ENCODE peak calls at places on chromosomes 4 and X, in nine cellular contexts. R is LNCaP clone FGC; S is AG04449; J is Peyer's patch; H is bronchial epithelial cell; U is CD4-positive, alpha-beta T cell; T is thoracic aorta; O is fibroblast of mammary gland; N is heart left ventricle. A is an unnamed sample.

GRCh38 chr4:8674311-8674885 is 81.8 kb downstream of the CPZ start:
- DNase-seq in S (no peak), N (no peak), O (no peak), J (no peak), T (no peak), U (no peak), H (no peak), R (no peak), A (no peak)

GRCh38 chr4:146654976-146655761 is 16.5 kb downstream of the POU4F2 start:
- DNase-seq in J (no peak), H (no peak), S (no peak), O (peak), N (no peak), U (no peak), T (no peak), R (no peak), A (no peak)

GRCh38 chrX:10243056-10243455 is 86.3 kb downstream of the CLCN4 start:
- DNase-seq in S (no peak), H (no peak), T (no peak), R (no peak), N (no peak), J (no peak), U (no peak), O (no peak), A (no peak)

GRCh38 chr4:105994061-105994460 is 98.8 kb downstream of the NPNT start:
- DNase-seq in N (no peak), T (no peak), U (no peak), O (no peak), H (no peak), S (no peak), J (no peak), R (peak), A (no peak)

GRCh38 chrX:131746491-131746968 is 202.7 kb downstream of the OR13H1 start:
- DNase-seq in R (peak), T (no peak), O (peak), U (no peak), H (no peak), J (no peak), S (no peak), N (no peak), A (peak)

GRCh38 chr4:2338754-2339457 is 77.0 kb upstream of the MXD4 start:
- DNase-seq in J (peak), N (no peak), S (no peak), O (no peak), R (no peak), T (no peak), H (no peak), U (no peak), A (peak)

GRCh38 chrX:84415155-84415554 is 87.1 kb downstream of the HDX start:
- DNase-seq in U (no peak), S (no peak), N (no peak), H (no peak), J (no peak), R (no peak), O (no peak), T (no peak), A (no peak)

GRCh38 chrX:1481636-1482529 is 29.2 kb upstream of the ASMTL start:
- DNase-seq in U (peak), S (peak), R (peak), J (peak), T (no peak), N (peak), O (peak), H (peak), A (peak)

GRCh38 chr4:147057631-147057980 is 111.9 kb upstream of the TTC29 start:
- DNase-seq in N (no peak), T (no peak), S (no peak), R (no peak), O (peak), U (no peak), H (peak), J (no peak), A (no peak)

GRCh38 chr4:16090306-16090705 is 6.5 kb upstream of the PROM1 start:
- DNase-seq in H (no peak), O (no peak), T (no peak), N (no peak), U (no peak), R (no peak), J (no peak), S (no peak), A (no peak)

GRCh38 chr4:138256608-138257007 is 14.5 kb upstream of the SLC7A11 start:
- DNase-seq in N (no peak), R (peak), T (no peak), U (no peak), H (no peak), O (no peak), J (no peak), S (no peak), A (no peak)

GRCh38 chr4:183118585-183118984 is 19.5 kb downstream of the WWC2 start:
- DNase-seq in J (no peak), O (peak), T (no peak), H (peak), S (peak), R (no peak), U (no peak), N (no peak), A (no peak)

GRCh38 chr4:86096373-86096772 is 263.5 kb downstream of the MAPK10 start:
- DNase-seq in O (no peak), N (no peak), J (no peak), H (no peak), U (no peak), T (no peak), S (no peak), R (no peak), A (no peak)

GRCh38 chrX:150482537-150483217 is 85.7 kb upstream of the MTM1 start:
- DNase-seq in J (no peak), O (peak), S (no peak), H (peak), N (no peak), T (peak), U (no peak), R (no peak), A (no peak)

GRCh38 chrX:86133761-86134160 is 14.5 kb upstream of the DACH2 start:
- DNase-seq in T (no peak), U (no peak), O (peak), R (no peak), J (no peak), H (no peak), N (no peak), S (no peak), A (no peak)

GRCh38 chr4:2696423-2696822 is 59.7 kb downstream of the TNIP2 start:
- DNase-seq in S (no peak), H (peak), T (no peak), R (no peak), O (no peak), N (no peak), U (no peak), J (no peak), A (no peak)

GRCh38 chr4:113627321-113627720 is 134.2 kb downstream of the CAMK2D start:
- DNase-seq in S (no peak), J (no peak), R (no peak), N (no peak), H (no peak), T (no peak), O (no peak), U (no peak), A (no peak)

GRCh38 chrX:44889824-44890223 is 16.8 kb downstream of the KDM6A start:
- DNase-seq in J (no peak), N (no peak), U (no peak), O (no peak), S (no peak), T (no peak), R (no peak), H (no peak), A (no peak)

GRCh38 chrX:118807151-118808017 is 16.2 kb upstream of the ZCCHC12 start:
- DNase-seq in J (no peak), U (no peak), N (peak), O (peak), H (peak), S (no peak), R (no peak), T (no peak), A (no peak)

GRCh38 chr4:37244583-37245390 is at the start of gene NWD2:
- DNase-seq in O (no peak), U (no peak), J (no peak), H (no peak), S (no peak), N (peak), R (no peak), T (no peak), A (no peak)

GRCh38 chr4:159748834-159749444 is 646.1 kb downstream of the RAPGEF2 start:
- DNase-seq in R (no peak), S (no peak), T (no peak), N (no peak), U (no peak), J (no peak), O (no peak), H (no peak), A (no peak)

GRCh38 chrX:70664726-70665125 is 220.1 kb downstream of the DLG3 start:
- DNase-seq in S (peak), O (peak), R (peak), H (peak), T (no peak), N (no peak), U (no peak), J (no peak), A (no peak)

GRCh38 chr4:176302283-176303275 is 17.2 kb upstream of the SPCS3 start:
- DNase-seq in T (no peak), S (peak), J (no peak), U (no peak), O (peak), H (peak), R (no peak), N (no peak), A (no peak)

GRCh38 chr4:38856046-38856445 is 571 bp downstream of the TLR6 start:
- DNase-seq in H (no peak), J (no peak), R (no peak), O (no peak), T (no peak), N (no peak), U (no peak), S (no peak), A (no peak)

GRCh38 chr4:67104145-67104544 is 441.2 kb downstream of the CENPC start:
- DNase-seq in O (no peak), H (no peak), S (no peak), T (no peak), U (no peak), J (no peak), R (no peak), N (no peak), A (no peak)

GRCh38 chrX:152220612-152221011 is 82.2 kb upstream of the MAGEA10 start:
- DNase-seq in S (no peak), H (peak), O (peak), U (no peak), J (no peak), N (no peak), T (no peak), R (no peak), A (no peak)

GRCh38 chr4:78057600-78058560 is 757 bp downstream of the FRAS1 start:
- DNase-seq in H (peak), J (peak), U (no peak), N (peak), R (no peak), S (no peak), T (no peak), O (peak), A (no peak)

GRCh38 chr4:80335226-80335553 is 340 bp upstream of the CFAP299 start:
- DNase-seq in S (no peak), J (no peak), U (no peak), H (no peak), R (no peak), N (no peak), O (no peak), T (no peak), A (no peak)

GRCh38 chr4:177005801-177006230 is 213.1 kb upstream of the VEGFC start:
- DNase-seq in J (no peak), U (no peak), R (no peak), T (no peak), H (peak), N (no peak), O (peak), S (peak), A (no peak)

GRCh38 chrX:44003975-44004374 is 30.8 kb upstream of the NDP start:
- DNase-seq in J (no peak), O (peak), T (no peak), H (peak), S (no peak), R (no peak), N (no peak), U (no peak), A (no peak)

GRCh38 chr4:175705407-175705806 is 106.7 kb downstream of the GPM6A start:
- DNase-seq in H (no peak), S (no peak), T (no peak), J (no peak), R (no peak), N (peak), U (no peak), O (peak), A (no peak)

GRCh38 chr4:144948009-144948408 is 150.0 kb downstream of the ANAPC10 start:
- DNase-seq in O (no peak), J (no peak), R (no peak), U (no peak), S (no peak), T (no peak), H (no peak), N (no peak), A (no peak)

GRCh38 chrX:44314259-44314734 is 29.2 kb downstream of the EFHC2 start:
- DNase-seq in R (no peak), S (no peak), O (peak), U (no peak), N (peak), T (no peak), H (peak), J (no peak), A (no peak)

GRCh38 chr4:173264245-173264959 is 69.8 kb downstream of the HMGB2 start:
- DNase-seq in T (no peak), R (no peak), O (peak), U (no peak), J (no peak), N (peak), H (no peak), S (no peak), A (no peak)

GRCh38 chr4:476501-476900 is 22.5 kb downstream of the ZNF721 start:
- DNase-seq in T (no peak), R (no peak), J (no peak), S (peak), H (no peak), U (no peak), O (peak), N (no peak), A (no peak)

GRCh38 chrX:132488819-132489255 is at the start of gene MBNL3:
- DNase-seq in R (no peak), T (no peak), S (no peak), J (no peak), O (peak), H (peak), N (peak), U (peak), A (peak)

GRCh38 chrX:80808160-80808735 is 1.4 kb downstream of the BRWD3 start:
- DNase-seq in J (peak), H (peak), S (peak), U (peak), R (peak), N (peak), O (peak), T (peak), A (no peak)

GRCh38 chrX:108468486-108468885 is 28.8 kb downstream of the COL4A5 start:
- DNase-seq in J (no peak), S (peak), T (no peak), H (no peak), N (no peak), U (no peak), R (no peak), O (peak), A (no peak)

GRCh38 chr4:3481113-3481531 is 18.0 kb downstream of the DOK7 start:
- DNase-seq in S (no peak), H (no peak), R (no peak), T (no peak), J (no peak), N (no peak), O (no peak), U (no peak), A (no peak)

GRCh38 chr4:169723207-169723606 is 34.5 kb downstream of the HPF1 start:
- DNase-seq in J (no peak), N (no peak), S (no peak), U (no peak), T (no peak), O (peak), H (no peak), R (no peak), A (no peak)

DNA sequence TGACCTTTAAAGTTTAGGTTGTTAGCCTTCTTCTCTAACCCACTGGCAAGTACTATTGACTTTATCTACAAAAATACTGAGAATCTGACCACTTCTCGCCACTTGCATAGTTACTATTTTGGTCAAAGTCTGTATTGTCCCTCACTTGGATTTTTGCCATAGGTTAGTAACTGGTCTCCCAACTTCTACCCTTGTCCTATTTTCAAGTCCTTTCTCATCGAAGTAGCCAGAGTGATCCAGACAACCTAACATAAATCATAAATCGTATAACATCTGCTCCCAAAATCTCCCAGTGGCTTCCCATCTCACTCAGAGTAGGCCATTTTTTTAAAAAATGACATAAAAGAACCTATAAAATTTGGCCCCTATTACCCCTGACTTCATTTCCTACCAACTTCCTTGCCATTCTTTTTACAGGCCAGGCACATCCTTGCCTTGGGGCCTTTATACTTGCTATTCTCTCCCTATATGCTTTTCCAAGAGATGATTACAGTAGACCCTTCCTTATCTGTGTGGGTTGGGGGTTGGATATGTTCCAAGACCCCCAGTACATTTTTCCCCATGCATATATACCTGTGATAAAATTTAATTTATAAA is 29.0 kb downstream of the WDFY3 start:
- DNase-seq in N (no peak), H (no peak), O (no peak), S (no peak), R (no peak), J (no peak), T (no peak), U (no peak), A (no peak)
- TF ChIP-seq CTCF in N (no peak), H (no peak), O (no peak), S (no peak), R (no peak), J (no peak), T (no peak), U (no peak), A (no peak)

GRCh38 chr4:17785858-17786257 is 4.4 kb upstream of the FAM184B start:
- DNase-seq in J (no peak), R (no peak), N (no peak), H (no peak), O (no peak), S (no peak), T (no peak), U (no peak), A (no peak)
- TF ChIP-seq CTCF in J (no peak), R (peak), N (no peak), H (no peak), O (peak), S (no peak), T (no peak), U (no peak), A (no peak)

DNA sequence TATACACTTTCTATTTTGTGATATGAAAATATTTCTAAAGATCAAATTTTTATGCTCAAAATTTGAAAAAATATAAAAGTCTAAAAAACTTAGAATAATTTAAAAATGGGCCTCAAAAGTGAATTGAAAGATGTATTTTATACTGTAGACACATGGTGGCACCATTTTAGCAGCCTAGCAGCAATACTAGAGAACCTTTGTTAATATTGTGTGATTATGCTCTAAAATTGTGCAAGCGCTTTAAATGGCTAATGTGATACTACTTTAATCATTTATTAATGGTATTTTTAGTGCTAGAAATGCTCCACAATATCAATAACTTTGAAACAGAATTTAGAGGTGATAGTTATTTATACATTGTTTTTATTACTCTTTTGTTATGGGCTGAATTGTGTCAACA is 3.7 kb upstream of the GUF1 start:
- DNase-seq in T (no peak), J (no peak), N (no peak), H (no peak), O (no peak), S (no peak), R (no peak), U (no peak), A (no peak)
- TF ChIP-seq CTCF in T (no peak), J (no peak), N (no peak), H (no peak), O (peak), S (no peak), R (peak), U (no peak), A (peak)

DNA sequence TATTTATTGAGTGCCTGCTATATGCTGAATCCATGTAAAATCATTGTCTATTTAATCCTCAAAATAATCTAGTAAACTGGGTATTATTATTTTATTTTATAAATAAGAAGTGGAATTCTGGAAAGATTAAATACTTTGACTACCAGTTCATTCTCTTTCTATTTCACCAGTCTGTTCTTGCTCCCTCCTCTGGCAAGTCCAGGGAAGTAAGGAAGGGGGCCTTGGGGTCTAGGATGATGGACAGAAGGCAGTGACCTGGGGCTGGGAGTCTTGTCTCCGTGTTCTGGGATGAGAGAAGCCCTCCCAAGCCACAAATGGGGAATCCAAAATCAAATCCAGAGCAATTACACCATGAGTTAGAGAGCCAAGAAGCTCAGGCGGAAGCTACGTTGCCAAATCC is 28.4 kb upstream of the PARM1 start:
- DNase-seq in H (no peak), O (no peak), S (no peak), T (no peak), R (no peak), J (no peak), U (no peak), N (no peak), A (no peak)
- TF ChIP-seq CTCF in H (no peak), O (no peak), S (no peak), T (no peak), R (no peak), J (no peak), U (no peak), N (no peak), A (no peak)

GRCh38 chr4:20298986-20299385 is 47.3 kb downstream of the SLIT2 start:
- DNase-seq in S (no peak), N (no peak), U (no peak), T (no peak), H (no peak), O (peak), J (no peak), R (no peak), A (no peak)

GRCh38 chr4:20301161-20301560 is 49.5 kb downstream of the SLIT2 start:
- DNase-seq in O (no peak), S (no peak), N (no peak), T (no peak), R (no peak), U (no peak), J (no peak), H (no peak), A (no peak)

GRCh38 chr4:20297800-20298199 is 46.1 kb downstream of the SLIT2 start:
- DNase-seq in R (peak), O (no peak), T (no peak), N (no peak), H (no peak), S (no peak), U (no peak), J (no peak), A (no peak)

GRCh38 chr4:20297246-20297645 is 45.5 kb downstream of the SLIT2 start:
- DNase-seq in O (peak), R (no peak), T (no peak), U (no peak), J (no peak), N (no peak), S (no peak), H (no peak), A (no peak)

DNA sequence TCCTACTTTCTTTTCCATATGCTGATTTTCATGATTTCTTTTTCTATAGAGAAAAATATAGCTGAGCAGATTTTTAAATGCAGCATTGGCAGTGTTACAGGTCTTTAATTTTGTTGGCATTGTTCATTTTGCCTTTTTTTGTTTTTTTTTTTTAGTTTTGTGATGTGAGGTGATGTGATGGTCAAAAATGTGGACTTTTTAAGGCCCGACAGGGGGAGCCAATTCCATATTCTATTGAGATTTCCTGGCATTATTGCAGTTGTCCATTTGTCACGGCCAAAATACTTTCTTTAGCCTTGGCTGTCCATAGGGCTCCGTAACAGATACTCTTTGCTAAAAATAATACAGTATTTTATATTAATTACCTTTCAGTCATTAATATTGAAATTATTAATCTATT is 47.8 kb downstream of the SLIT2 start:
- DNase-seq in J (no peak), R (no peak), N (no peak), T (no peak), H (no peak), U (no peak), O (peak), S (no peak), A (no peak)
- TF ChIP-seq CTCF in J (no peak), R (peak), N (no peak), T (no peak), H (peak), U (no peak), O (peak), S (no peak), A (peak)